ENCODE peak calls at places on chromosomes 12 and 14, in nine cellular contexts. Q is left cardiac atrium; T is NCI-H1105 treated with DMSO at 0.1 percent for 48 hours; P is A673; Z is NCI-H2107; F is NCI-H1694; L is hypothalamus; V is RPMI7951; S is activated CD8-positive, alpha-beta memory T cell treated with anti-CD3 and anti-CD28 coated beads, Interleukin-2, amount 50 U/mL, for 48 hours. I is an unnamed sample.

GRCh38 chr12:128076188-128076587 is 190.8 kb upstream of the TMEM132C start:
- DNase-seq in T (no peak), Z (no peak), V (peak), L (no peak), S (no peak), P (no peak), F (no peak), Q (no peak), I (no peak)

GRCh38 chr12:49345048-49345839 is 1.4 kb upstream of the DNAJC22 start:
- DNase-seq in F (no peak), L (no peak), S (peak), V (no peak), T (peak), P (peak), Q (peak), Z (no peak), I (peak)

GRCh38 chr12:18429366-18429765 is 168.0 kb downstream of the PIK3C2G start:
- DNase-seq in L (no peak), F (no peak), T (no peak), S (no peak), V (no peak), Z (no peak), Q (no peak), P (no peak), I (no peak)

GRCh38 chr12:131836714-131837397 is 8.7 kb downstream of the MMP17 start:
- DNase-seq in T (no peak), F (no peak), P (no peak), Q (no peak), Z (no peak), L (no peak), S (no peak), V (no peak), I (no peak)

GRCh38 chr12:52280319-52280795 is 5.9 kb downstream of the KRT86 start:
- DNase-seq in L (no peak), Z (no peak), V (peak), S (no peak), T (no peak), Q (peak), P (peak), F (no peak), I (peak)

GRCh38 chr12:46956451-46957035 is 122.9 kb upstream of the PCED1B start:
- DNase-seq in F (no peak), Z (no peak), L (no peak), Q (no peak), T (no peak), S (no peak), P (no peak), V (no peak), I (no peak)

GRCh38 chr12:128627659-128628058 is 196.1 kb downstream of the SLC15A4 start:
- DNase-seq in T (no peak), P (no peak), S (no peak), Q (no peak), Z (no peak), F (no peak), L (no peak), V (no peak), I (no peak)

GRCh38 chr14:93337884-93338283 is 5.0 kb upstream of the BTBD7 start:
- DNase-seq in Z (no peak), T (no peak), S (no peak), Q (no peak), P (no peak), V (no peak), F (no peak), L (no peak), I (no peak)

GRCh38 chr12:66693901-66694513 is 15.1 kb upstream of the GRIP1 start:
- DNase-seq in Z (peak), T (peak), V (peak), F (peak), P (peak), Q (peak), L (no peak), S (no peak), I (peak)

GRCh38 chr14:26444745-26445144 is 153.1 kb downstream of the NOVA1 start:
- DNase-seq in L (no peak), V (no peak), Q (no peak), Z (no peak), T (no peak), P (peak), S (no peak), F (no peak), I (no peak)

I was measured in right cardiac atrium.